ENCODE peak calls at places on chromosomes 5 and 9, in four cellular contexts. E is HT1080, L is chondrocyte, Y is choroid plexus epithelial cell. B is an unnamed sample.

GRCh38 chr5:35026280-35026840 is 21.4 kb downstream of the AGXT2 start:
- DNase-seq in E (no peak), L (no peak), Y (peak; percentile 44), B (no peak)

GRCh38 chr9:91419222-91420191 is 4.1 kb downstream of the NFIL3 start:
- DNase-seq in E (peak; percentile 87), L (no peak), Y (peak; percentile 99), B (no peak)

GRCh38 chr5:56025303-56025885 is 30.6 kb upstream of the IL6ST start:
- DNase-seq in E (no peak), L (no peak), Y (peak; percentile 28), B (no peak)

GRCh38 chr9:128685022-128685332 is 4.0 kb upstream of the SET start:
- DNase-seq in E (no peak), L (no peak), Y (peak; percentile 73), B (no peak)

GRCh38 chr5:142184939-142185526 is 76.5 kb downstream of the NDFIP1 start:
- DNase-seq in E (no peak), L (no peak), Y (no peak), B (no peak)

GRCh38 chr5:179244051-179244450 is 101.2 kb downstream of the ADAMTS2 start:
- DNase-seq in E (no peak), L (no peak), Y (no peak), B (no peak)

GRCh38 chr9:92631452-92632211 is 38.3 kb downstream of the IPPK start:
- DNase-seq in E (no peak), L (no peak), Y (peak; percentile 86), B (no peak)

GRCh38 chr5:156004754-156005153 is 322.2 kb upstream of the SGCD start:
- DNase-seq in E (no peak), L (no peak), Y (no peak), B (no peak)

GRCh38 chr9:96392263-96392662 is 8.8 kb upstream of the SLC35D2 start:
- DNase-seq in E (no peak), L (no peak), Y (no peak), B (no peak)

GRCh38 chr5:91787718-91788117 is 404.6 kb upstream of the ARRDC3 start:
- DNase-seq in E (peak; percentile 39), L (no peak), Y (peak; percentile 9), B (no peak)

GRCh38 chr9:136488247-136489214 is 5.7 kb upstream of the SEC16A start:
- DNase-seq in E (peak; percentile 30), L (no peak), Y (peak; percentile 44), B (peak; percentile 70)

GRCh38 chr5:163880307-163880706 is 374.9 kb downstream of the MAT2B start:
- DNase-seq in E (no peak), L (no peak), Y (peak; percentile 85), B (no peak)

GRCh38 chr5:10555134-10555733 is 8.6 kb upstream of the ANKRD33B start:
- DNase-seq in E (peak; percentile 99), L (peak; percentile 81), Y (peak; percentile 42), B (no peak)

GRCh38 chr9:115910899-115911298 is 242.7 kb upstream of the PAPPA start:
- DNase-seq in E (no peak), L (no peak), Y (no peak), B (no peak)